ENCODE peak calls at places on chromosome 1, in seven cellular contexts. L is neural crest cell; A is activated T-helper 1 cell treated with anti-CD3 and anti-CD28 coated beads, Interleukin-2, amount 50 U/mL, for 16 hours; D is activated CD8-positive, alpha-beta memory T cell treated with anti-CD3 and anti-CD28 coated beads, Interleukin-2, amount 10 ng/mL, durations not matched to agents 7 days and 5 days; X is activated naive CD8-positive, alpha-beta T cell treated with anti-CD3 and anti-CD28 coated beads for 36 hours; V is stimulated activated CD8-positive, alpha-beta memory T cell treated with anti-CD3 and anti-CD28 coated beads, Interleukin-15, amount 100 ng/mL, for 1 hour; H is fibroblast of gingiva. Y is an unnamed sample.

GRCh38 chr1:15089244-15089992 is 64.1 kb upstream of the TMEM51 start:
- DNase-seq in D (no peak), A (no peak), L (no peak), X (no peak), H (no peak), V (no peak), Y (no peak)

GRCh38 chr1:201543871-201544521 is 5.1 kb downstream of the NAV1 start:
- DNase-seq in V (no peak), X (no peak), D (no peak), A (no peak), L (no peak), H (peak), Y (no peak)

GRCh38 chr1:86277909-86278308 is 118.2 kb downstream of the ODF2L start:
- DNase-seq in A (no peak), D (no peak), H (no peak), X (no peak), L (no peak), V (no peak), Y (no peak)

GRCh38 chr1:5648410-5649165 is 343.6 kb downstream of the NPHP4 start:
- DNase-seq in A (no peak), D (peak), L (no peak), H (no peak), X (no peak), V (no peak), Y (peak)

GRCh38 chr1:10322821-10323220 is 76.0 kb upstream of the PGD start:
- DNase-seq in L (no peak), A (no peak), V (no peak), H (no peak), X (no peak), D (no peak), Y (no peak)

GRCh38 chr1:92168657-92169056 is 49.1 kb upstream of the C1orf146 start:
- DNase-seq in H (no peak), D (no peak), L (no peak), A (no peak), X (no peak), V (no peak), Y (no peak)

GRCh38 chr1:1975535-1975934 is 28.1 kb downstream of the CFAP74 start:
- DNase-seq in L (no peak), V (no peak), A (no peak), X (no peak), H (no peak), D (no peak), Y (no peak)

GRCh38 chr1:57736940-57737339 is 313.1 kb upstream of the DAB1 start:
- DNase-seq in H (no peak), X (no peak), L (no peak), V (no peak), D (no peak), A (no peak), Y (no peak)

GRCh38 chr1:248618878-248619277 is 16.0 kb downstream of the OR2T11 start:
- DNase-seq in X (peak), V (peak), D (peak), H (no peak), L (no peak), A (peak), Y (peak)

GRCh38 chr1:34982820-34983376 is 2.2 kb downstream of the TMEM35B start:
- DNase-seq in D (no peak), A (no peak), H (no peak), V (no peak), L (no peak), X (no peak), Y (no peak)

GRCh38 chr1:155136728-155137127 is 1.1 kb downstream of the SLC50A1 start:
- DNase-seq in X (peak), A (no peak), L (no peak), D (peak), H (no peak), V (no peak), Y (no peak)

GRCh38 chr1:11053758-11054137 is 6.1 kb downstream of the SRM start:
- DNase-seq in D (peak), H (no peak), A (no peak), V (no peak), L (no peak), X (peak), Y (no peak)

GRCh38 chr1:213724640-213725536 is 262.9 kb upstream of the PROX1 start:
- DNase-seq in X (no peak), L (peak), A (no peak), V (no peak), H (peak), D (no peak), Y (peak)

Y was measured in HepG2.